ENCODE peak calls at places on chromosomes 4 and X, in five cellular contexts. T, J, K, U and H are unnamed samples.

GRCh38 chrX:357693-358471 is 28.8 kb downstream of the PPP2R3B start:
- DNase-seq in T (no peak), J (no peak), K (no peak), U (peak), H (no peak)

GRCh38 chrX:148501121-148502066 is 977 bp downstream of the AFF2 start:
- DNase-seq in T (peak), J (no peak), K (peak), U (peak), H (no peak)

GRCh38 chr4:137641554-137641953 is 109.3 kb upstream of the PCDH18 start:
- DNase-seq in T (no peak), J (no peak), K (no peak), U (no peak), H (no peak)

GRCh38 chr4:30718889-30719252 is 1.3 kb upstream of the PCDH7 start:
- DNase-seq in T (peak), J (no peak), K (peak), U (no peak), H (no peak)

GRCh38 chr4:19024047-19024446 is 1002.5 kb upstream of the LCORL start:
- DNase-seq in T (no peak), J (no peak), K (no peak), U (no peak), H (no peak)

GRCh38 chr4:6258741-6259140 is 10.9 kb upstream of the WFS1 start:
- DNase-seq in T (no peak), J (no peak), K (no peak), U (no peak), H (no peak)

GRCh38 chrX:64204252-64204651 is 1.3 kb downstream of the AMER1 start:
- DNase-seq in T (no peak), J (no peak), K (peak), U (peak), H (no peak)

GRCh38 chrX:12989456-12989855 is 14.5 kb downstream of the TMSB4X start:
- DNase-seq in T (no peak), J (no peak), K (no peak), U (no peak), H (no peak)

GRCh38 chr4:182897601-182898478 is 19.3 kb downstream of the DCTD start:
- DNase-seq in T (no peak), J (no peak), K (no peak), U (peak), H (no peak)

GRCh38 chr4:38993683-38994082 is 38.5 kb downstream of the TMEM156 start:
- DNase-seq in T (no peak), J (no peak), K (no peak), U (no peak), H (no peak)

GRCh38 chrX:147498796-147499195 is 412.9 kb upstream of the FMR1 start:
- DNase-seq in T (no peak), J (no peak), K (no peak), U (no peak), H (no peak)

GRCh38 chr4:94905511-94905910 is 147.8 kb downstream of the BMPR1B start:
- DNase-seq in T (no peak), J (no peak), K (no peak), U (no peak), H (no peak)

GRCh38 chrX:134364711-134365110 is 95.3 kb upstream of the HPRT1 start:
- DNase-seq in T (no peak), J (no peak), K (no peak), U (no peak), H (no peak)

GRCh38 chrX:108000751-108001150 is 18.6 kb upstream of the TEX13B start:
- DNase-seq in T (no peak), J (no peak), K (no peak), U (no peak), H (no peak)

GRCh38 chrX:100995469-100995868 is 26.0 kb downstream of the ARL13A start:
- DNase-seq in T (no peak), J (peak), K (no peak), U (no peak), H (no peak)

GRCh38 chrX:42597481-42597880 is 180.5 kb downstream of the PPP1R2C start:
- DNase-seq in T (no peak), J (no peak), K (peak), U (no peak), H (no peak)

GRCh38 chr4:101346312-101346561 is 1.1 kb downstream of the PPP3CA start:
- DNase-seq in T (peak), J (no peak), K (no peak), U (no peak), H (peak)

GRCh38 chr4:151563194-151563593 is 154.2 kb downstream of the FHIP1A start:
- DNase-seq in T (no peak), J (peak), K (no peak), U (no peak), H (no peak)

GRCh38 chrX:129318375-129318774 is 204.9 kb downstream of the SMARCA1 start:
- DNase-seq in T (peak), J (no peak), K (no peak), U (no peak), H (no peak)

GRCh38 chrX:53257670-53258423 is 23.5 kb downstream of the IQSEC2 start:
- DNase-seq in T (no peak), J (no peak), K (no peak), U (no peak), H (no peak)
- TF ChIP-seq CTCF in T (no peak), J (no peak), K (no peak), U (no peak), H (no peak)

DNA sequence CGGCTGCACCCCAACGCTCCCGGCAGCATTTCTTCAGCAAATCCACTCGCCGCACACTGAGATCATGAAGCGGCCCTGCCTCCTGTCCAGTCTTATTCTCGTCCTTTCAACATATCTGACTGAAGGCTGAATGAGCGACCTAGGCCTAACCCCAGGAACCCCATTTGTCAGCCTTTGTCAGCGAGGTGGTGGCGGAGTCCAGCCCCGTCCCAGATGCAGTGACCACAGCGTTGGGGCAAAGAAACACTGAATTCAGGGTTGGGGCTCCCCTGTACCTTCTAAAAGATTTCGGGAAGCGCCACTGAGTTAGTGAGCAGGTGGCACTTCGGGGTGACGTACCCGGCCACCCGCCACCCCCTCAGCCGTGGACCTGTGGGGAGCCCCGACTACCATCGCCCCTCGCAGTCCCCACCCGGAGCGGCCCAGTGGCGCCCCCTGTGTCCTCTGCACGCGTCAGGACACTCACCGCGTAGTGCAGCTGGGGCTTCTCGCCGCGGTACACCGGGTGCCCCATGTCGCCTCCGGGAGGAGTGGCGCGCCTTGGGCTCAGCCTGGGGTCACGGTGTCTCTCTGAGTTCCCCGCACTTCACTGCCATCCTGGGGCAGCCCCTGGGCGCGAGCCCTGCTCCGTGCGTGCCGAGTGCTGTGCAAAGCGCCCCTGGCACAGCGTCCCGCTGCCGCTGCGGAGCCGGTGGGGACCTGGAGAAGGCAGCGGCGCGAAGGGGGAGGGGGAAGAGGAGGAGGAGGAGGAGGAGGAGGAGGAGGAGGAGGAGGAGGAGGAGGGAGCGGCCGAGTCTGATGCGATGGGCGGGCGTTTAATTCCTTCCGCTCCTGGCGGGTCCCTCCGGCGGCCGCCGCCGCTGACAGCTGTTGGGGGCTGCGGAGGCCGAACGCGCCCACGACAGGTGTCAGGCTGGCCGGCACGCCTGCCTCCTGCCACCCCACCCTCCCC is 134.1 kb downstream of the AMELX start:
- DNase-seq in T (peak), J (no peak), K (peak), U (peak), H (no peak)
- TF ChIP-seq CTCF in T (peak), J (peak), K (peak), U (peak), H (peak)

GRCh38 chr4:70591955-70592582 is at the start of gene AMBN:
- DNase-seq in T (no peak), J (no peak), K (no peak), U (no peak), H (no peak)
- TF ChIP-seq CTCF in T (no peak), J (no peak), K (no peak), U (no peak), H (no peak)

DNA sequence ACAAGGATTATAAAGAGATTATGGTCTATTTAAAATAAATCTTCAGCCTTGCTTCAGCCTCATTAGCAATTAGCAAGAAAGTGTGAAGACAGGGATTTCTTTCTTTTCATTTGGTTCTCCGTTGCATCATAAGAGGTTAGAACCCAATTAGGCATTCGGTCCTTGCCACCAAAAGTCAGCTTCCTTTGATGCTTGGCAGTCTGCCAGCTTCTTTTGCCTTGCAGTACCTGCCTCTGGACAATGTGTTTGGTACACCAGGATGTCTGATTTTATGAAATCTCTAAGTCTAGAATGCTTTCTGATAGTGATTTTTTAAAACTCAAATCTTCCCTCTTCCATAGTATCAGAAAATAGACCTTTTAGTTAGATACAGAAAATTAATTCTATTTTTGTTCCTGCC is 12.5 kb downstream of the SMIM20 start:
- DNase-seq in T (no peak), J (no peak), K (no peak), U (no peak), H (no peak)
- TF ChIP-seq CTCF in T (no peak), J (no peak), K (no peak), U (no peak), H (no peak)

DNA sequence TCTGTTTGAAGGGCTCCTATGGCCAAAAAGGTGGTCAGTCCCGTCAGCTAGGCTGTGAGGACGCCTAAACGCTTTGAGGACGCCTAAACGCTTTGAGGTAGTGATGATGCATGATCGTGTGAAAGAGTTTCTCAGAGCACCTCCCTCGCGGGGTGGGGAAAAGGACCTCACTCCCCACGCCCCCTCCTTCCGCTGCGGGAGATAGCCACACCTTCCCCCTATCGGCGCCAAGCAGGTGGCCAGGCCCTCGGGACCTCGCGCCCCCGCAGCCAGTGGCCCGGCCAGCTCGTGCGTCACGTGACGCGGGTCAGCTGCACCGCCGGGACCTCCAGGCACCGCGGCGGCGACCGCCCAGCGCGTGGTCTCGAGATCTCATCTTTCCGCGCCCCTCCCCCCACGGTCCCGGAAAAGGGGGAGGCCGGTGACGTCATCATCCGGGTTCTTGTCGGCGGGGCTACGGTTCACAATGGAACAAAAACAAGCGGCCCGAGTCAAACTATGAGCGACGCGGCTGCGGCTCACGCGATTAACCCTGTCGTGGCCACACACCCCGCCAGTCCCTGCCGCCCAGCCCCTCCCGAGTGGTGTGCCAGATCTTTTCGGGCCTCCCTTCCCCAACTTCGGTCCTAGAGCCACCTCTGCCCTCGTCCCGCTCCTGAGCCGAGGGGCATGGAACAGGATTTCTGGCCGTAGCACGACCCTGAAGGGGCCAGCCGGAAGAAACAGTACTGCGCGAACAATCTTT is 713 bp upstream of the USP9X start:
- DNase-seq in T (peak), J (peak), K (peak), U (peak), H (peak)
- TF ChIP-seq CTCF in T (no peak), J (no peak), K (no peak), U (no peak), H (no peak)

GRCh38 chr4:184558996-184559395 is 84.6 kb upstream of the IRF2 start:
- DNase-seq in T (no peak), J (no peak), K (no peak), U (no peak), H (no peak)
- TF ChIP-seq CTCF in T (no peak), J (no peak), K (no peak), U (no peak), H (no peak)

DNA sequence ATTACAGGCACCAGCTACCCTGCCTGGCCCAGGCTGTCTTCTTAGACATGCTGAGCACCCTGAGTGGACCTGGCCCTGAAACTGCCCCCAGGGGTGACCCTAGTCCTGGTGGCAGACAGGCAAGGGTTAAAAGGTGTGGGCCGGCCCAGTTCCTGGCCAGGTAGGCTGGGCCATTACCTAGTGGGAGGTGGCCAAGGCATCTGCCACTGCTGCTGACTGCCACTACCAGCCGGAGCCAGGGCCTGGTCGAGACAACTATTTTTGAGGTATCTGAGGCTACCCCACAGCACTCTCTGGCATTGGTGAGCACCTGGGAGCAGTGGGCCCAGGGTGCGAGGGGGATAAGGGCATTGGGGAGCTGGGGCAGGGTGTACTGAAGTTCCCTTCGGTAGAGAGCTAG is at the start of gene CCDC120:
- DNase-seq in T (no peak), J (no peak), K (no peak), U (peak), H (no peak)
- TF ChIP-seq CTCF in T (no peak), J (no peak), K (no peak), U (no peak), H (no peak)